ENCODE peak calls at places on chromosomes 13 and 19, in four cellular contexts. G, D, O and Z are unnamed samples.

GRCh38 chr13:31790992-31791391 is 51.7 kb downstream of the RXFP2 start:
- DNase-seq in D (no peak), O (no peak), G (no peak), Z (no peak)

GRCh38 chr19:3670258-3670795 is 29.9 kb downstream of the PIP5K1C start:
- DNase-seq in O (no peak), G (no peak), D (no peak), Z (no peak)

GRCh38 chr13:35518337-35518736 is 41.8 kb upstream of the MAB21L1 start:
- DNase-seq in D (no peak), G (no peak), O (no peak), Z (no peak)

GRCh38 chr13:43573787-43574562 is 212.8 kb downstream of the ENOX1 start:
- DNase-seq in D (no peak), O (no peak), G (no peak), Z (no peak)

GRCh38 chr13:110250258-110250891 is 56.6 kb downstream of the COL4A1 start:
- DNase-seq in G (peak; percentile 53), D (no peak), O (peak; percentile 38), Z (no peak)

GRCh38 chr19:41905273-41906002 is 22.5 kb downstream of the ARHGEF1 start:
- DNase-seq in G (no peak), O (no peak), D (no peak), Z (no peak)

GRCh38 chr13:35285677-35286076 is 190.8 kb downstream of the MAB21L1 start:
- DNase-seq in O (no peak), D (no peak), G (no peak), Z (no peak)

GRCh38 chr13:55229906-55230569 is 1910.7 kb upstream of the PRR20A start:
- DNase-seq in O (no peak), D (no peak), G (no peak), Z (no peak)

GRCh38 chr19:40798997-40799557 is at the start of gene EGLN2:
- DNase-seq in G (no peak), D (no peak), O (no peak), Z (no peak)

GRCh38 chr19:4455742-4456565 is 1.6 kb downstream of the UBXN6 start:
- DNase-seq in G (peak; percentile 16), D (no peak), O (no peak), Z (no peak)

GRCh38 chr19:5864725-5865486 is 5.4 kb downstream of the FUT5 start:
- DNase-seq in D (no peak), G (no peak), O (no peak), Z (no peak)

GRCh38 chr19:53906211-53907192 is 2.6 kb upstream of the CACNG7 start:
- DNase-seq in O (peak; percentile 97), G (peak; percentile 24), D (peak; percentile 64), Z (peak; percentile 86)

GRCh38 chr13:27403727-27404385 is 20.6 kb upstream of the GTF3A start:
- DNase-seq in D (no peak), O (no peak), G (no peak), Z (no peak)

GRCh38 chr13:59975807-59976445 is 187.8 kb downstream of the DIAPH3 start:
- DNase-seq in O (no peak), D (no peak), G (no peak), Z (no peak)

GRCh38 chr19:16497042-16497441 is 848 bp downstream of the C19orf44 start:
- DNase-seq in G (no peak), D (no peak), O (no peak), Z (no peak)

GRCh38 chr13:99043700-99044300 is 65.9 kb upstream of the DOCK9 start:
- DNase-seq in O (no peak), G (no peak), D (no peak), Z (no peak)

GRCh38 chr13:78383899-78384298 is 219.5 kb downstream of the POU4F1 start:
- DNase-seq in O (no peak), D (no peak), G (no peak), Z (no peak)

GRCh38 chr19:4373601-4374441 is 26.5 kb downstream of the SH3GL1 start:
- DNase-seq in O (no peak), G (no peak), D (no peak), Z (no peak)

GRCh38 chr19:1491849-1492170 is 829 bp downstream of the REEP6 start:
- DNase-seq in O (no peak), G (no peak), D (no peak), Z (no peak)

GRCh38 chr19:39341122-39341719 is 1.0 kb upstream of the SAMD4B start:
- DNase-seq in G (no peak), D (peak; percentile 31), O (peak; percentile 64), Z (peak; percentile 20)

GRCh38 chr13:19998960-19999359 is 40.4 kb downstream of the ZMYM2 start:
- DNase-seq in D (no peak), G (no peak), O (no peak), Z (no peak)

GRCh38 chr13:25429466-25429865 is 57.7 kb downstream of the ATP8A2 start:
- DNase-seq in O (peak; percentile 32), G (no peak), D (no peak), Z (peak; percentile 26)

GRCh38 chr19:52748336-52748950 is 13.6 kb upstream of the ZNF611 start:
- DNase-seq in D (peak; percentile 7), O (no peak), G (peak; percentile 55), Z (no peak)

GRCh38 chr19:49196527-49197240 is 39.1 kb downstream of the TRPM4 start:
- DNase-seq in D (no peak), G (no peak), O (no peak), Z (no peak)

GRCh38 chr19:7831452-7831851 is 1.4 kb downstream of the EVI5L start:
- DNase-seq in G (peak; percentile 56), D (peak; percentile 51), O (peak; percentile 74), Z (peak; percentile 64)

GRCh38 chr13:93724187-93724586 is 497.6 kb downstream of the GPC6 start:
- DNase-seq in O (no peak), G (no peak), D (no peak), Z (no peak)

GRCh38 chr19:7418575-7418974 is 69.8 kb downstream of the ARHGEF18 start:
- DNase-seq in D (no peak), G (no peak), O (no peak), Z (no peak)

GRCh38 chr13:113920173-113920572 is 53.7 kb downstream of the C13orf46 start:
- DNase-seq in G (no peak), D (no peak), O (no peak), Z (no peak)

GRCh38 chr13:28531956-28532225 is 37.0 kb upstream of the FLT1 start:
- DNase-seq in O (no peak), D (no peak), G (no peak), Z (no peak)

GRCh38 chr19:4909172-4909896 is at the start of gene UHRF1:
- DNase-seq in G (no peak), O (peak; percentile 54), D (no peak), Z (peak; percentile 55)

GRCh38 chr13:70253411-70253810 is 145.2 kb upstream of the KLHL1 start:
- DNase-seq in D (no peak), G (peak; percentile 82), O (no peak), Z (no peak)

GRCh38 chr19:1478934-1479707 is at the start of gene C19orf25:
- DNase-seq in D (peak; percentile 89), G (peak; percentile 96), O (peak; percentile 92), Z (peak; percentile 89)

GRCh38 chr13:43113603-43114002 is 90.2 kb downstream of the DNAJC15 start:
- DNase-seq in D (no peak), O (no peak), G (no peak), Z (no peak)

GRCh38 chr13:99985886-99986527 is 4.4 kb downstream of the ZIC2 start:
- DNase-seq in G (no peak), O (peak; percentile 35), D (no peak), Z (no peak)

GRCh38 chr13:75541961-75542360 is 4.3 kb upstream of the COMMD6 start:
- DNase-seq in D (no peak), O (no peak), G (no peak), Z (no peak)

GRCh38 chr13:75541287-75541686 is 3.6 kb upstream of the COMMD6 start:
- DNase-seq in G (no peak), O (no peak), D (no peak), Z (no peak)

GRCh38 chr13:75533866-75534265 is 3.8 kb downstream of the COMMD6 start:
- DNase-seq in G (peak; percentile 16), D (no peak), O (no peak), Z (no peak)

DNA sequence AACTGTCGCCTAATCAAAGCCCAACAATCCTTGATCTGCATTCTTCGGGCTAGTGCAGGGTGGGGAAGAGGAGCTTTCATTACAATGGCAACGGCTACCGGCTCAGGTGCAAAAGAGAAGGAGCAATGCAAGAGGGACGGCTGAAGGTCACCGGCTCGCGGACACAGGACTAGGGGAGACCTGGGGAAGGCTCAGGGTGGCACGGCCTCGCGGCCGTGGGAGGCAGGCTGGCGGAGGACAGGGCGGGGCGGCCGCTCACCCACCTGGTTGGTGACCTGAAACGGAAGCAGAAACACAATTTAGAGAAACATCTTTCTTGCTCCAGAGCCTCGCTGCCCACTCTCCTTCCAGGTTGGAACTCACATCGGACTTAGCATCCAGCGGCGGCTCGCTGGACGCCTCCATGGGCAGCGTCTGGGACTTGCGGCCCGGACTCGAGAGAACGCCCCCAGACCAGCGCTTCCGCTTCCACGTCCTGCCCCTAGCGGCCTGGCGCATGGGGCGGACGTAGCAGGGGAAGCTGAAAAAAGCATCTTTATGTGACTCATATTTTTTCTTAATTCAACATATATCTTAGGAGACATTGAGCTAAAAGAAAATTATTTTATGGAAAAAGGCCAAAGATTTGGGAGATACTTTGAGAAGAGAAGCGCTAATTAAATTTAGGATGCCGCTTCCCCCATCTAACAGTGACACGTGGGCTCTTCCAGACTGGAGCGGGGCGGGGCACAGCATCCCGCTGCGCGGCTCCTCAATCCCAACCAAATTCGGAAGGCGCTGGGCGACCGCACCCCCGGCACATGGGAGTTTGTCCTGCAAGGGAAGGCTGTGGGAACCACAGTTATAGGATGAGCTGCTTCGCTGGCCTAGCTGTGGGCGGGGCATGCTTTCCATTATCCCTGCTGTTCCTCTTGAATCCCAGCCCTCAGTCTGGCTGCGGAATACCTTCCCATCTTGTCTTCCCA is at the start of gene COMMD6:
- DNase-seq in D (peak; percentile 69), O (peak; percentile 92), G (peak; percentile 96), Z (peak; percentile 41)
- TF ChIP-seq CTCF in D (peak; percentile 55), O (no peak), G (peak; percentile 40), Z (no peak)

DNA sequence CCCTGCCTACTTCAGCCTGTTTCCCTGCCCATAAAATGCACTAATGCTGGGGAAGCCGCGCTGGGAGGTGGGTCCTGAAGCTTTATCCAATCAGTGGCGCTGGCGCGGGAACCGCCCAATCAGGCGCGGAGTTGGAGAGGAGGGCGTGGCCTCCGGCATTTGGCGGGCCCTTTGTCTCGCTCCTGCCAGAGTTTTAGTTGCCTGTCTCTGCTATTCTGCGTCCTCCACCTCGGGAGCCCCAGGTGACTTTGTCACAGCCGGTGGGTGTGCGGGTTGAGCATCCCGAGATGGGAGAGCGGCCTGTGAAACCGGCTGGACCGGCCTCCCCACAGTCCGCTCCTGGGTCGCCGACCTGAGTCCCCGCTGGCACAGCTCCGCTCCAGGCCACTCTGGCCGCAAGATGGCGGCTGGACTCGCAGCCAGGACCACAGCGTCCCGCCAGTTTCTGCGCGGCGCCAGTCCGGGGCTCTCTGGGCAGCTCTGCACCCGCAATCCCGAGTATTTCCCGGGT is 30.7 kb upstream of the ZNF429 start:
- DNase-seq in G (peak; percentile 24), O (no peak), D (peak; percentile 13), Z (no peak)
- TF ChIP-seq CTCF in G (no peak), O (no peak), D (no peak), Z (no peak)

DNA sequence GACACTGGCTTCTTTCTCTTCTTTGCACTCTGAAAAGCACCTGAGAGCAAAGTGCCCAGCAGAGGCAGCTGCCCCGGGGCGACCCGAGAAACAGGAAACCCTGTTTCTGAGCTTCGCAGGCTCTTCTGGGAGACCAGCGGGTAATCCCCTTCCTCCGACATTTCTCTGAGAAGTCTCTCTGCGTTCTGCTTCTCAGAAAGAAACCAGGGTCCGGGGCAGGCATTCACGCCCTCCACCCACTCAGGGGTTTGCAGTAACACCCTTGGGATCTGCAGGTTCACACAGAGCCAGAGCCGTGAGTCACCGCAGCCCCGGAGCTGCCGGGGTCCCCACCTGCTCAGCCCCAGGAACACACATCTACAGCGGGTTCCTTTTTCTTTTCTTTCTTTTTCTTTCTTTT is 86.0 kb downstream of the GADD45B start:
- DNase-seq in D (no peak), G (peak; percentile 23), O (no peak), Z (no peak)
- TF ChIP-seq CTCF in D (no peak), G (no peak), O (no peak), Z (no peak)

GRCh38 chr13:49240017-49240416 is 7.7 kb upstream of the CDADC1 start:
- DNase-seq in D (peak; percentile 14), G (peak; percentile 60), O (no peak), Z (peak; percentile 16)
- TF ChIP-seq CTCF in D (no peak), G (peak; percentile 64), O (peak; percentile 78), Z (peak; percentile 25)